ENCODE peak calls at places on chromosomes 7 and 10, in six cellular contexts. One of them, this sample, is unnamed.

GRCh38 chr7:134948736-134949135 is 37.6 kb upstream of the AGBL3 start:
- DNase-seq in caudate nucleus: no peak
- DNase-seq in WTC11: no peak
- DNase-seq in CD8-positive, alpha-beta T cell: no peak
- DNase-seq in activated CD4-positive, alpha-beta T cell treated with anti-CD3 and anti-CD28 coated beads, Interleukin-2, amount 10 ng/mL, durations not matched to agents 7 days and 5 days: no peak
- DNase-seq in NCI-H1105 treated with DMSO at 0.1 percent for 48 hours: no peak
- DNase-seq in this sample: no peak

GRCh38 chr7:64882341-64883112 is 20.5 kb upstream of the ZNF273 start:
- DNase-seq in caudate nucleus: peak
- DNase-seq in WTC11: no peak
- DNase-seq in CD8-positive, alpha-beta T cell: no peak
- DNase-seq in activated CD4-positive, alpha-beta T cell treated with anti-CD3 and anti-CD28 coated beads, Interleukin-2, amount 10 ng/mL, durations not matched to agents 7 days and 5 days: no peak
- DNase-seq in NCI-H1105 treated with DMSO at 0.1 percent for 48 hours: peak
- DNase-seq in this sample: no peak

GRCh38 chr7:1114505-1114904 is 26.6 kb downstream of the GPER1 start:
- DNase-seq in caudate nucleus: no peak
- DNase-seq in WTC11: no peak
- DNase-seq in CD8-positive, alpha-beta T cell: no peak
- DNase-seq in activated CD4-positive, alpha-beta T cell treated with anti-CD3 and anti-CD28 coated beads, Interleukin-2, amount 10 ng/mL, durations not matched to agents 7 days and 5 days: no peak
- DNase-seq in NCI-H1105 treated with DMSO at 0.1 percent for 48 hours: no peak
- DNase-seq in this sample: no peak

GRCh38 chr7:135673360-135673706 is 11.0 kb downstream of the STMP1 start:
- DNase-seq in caudate nucleus: no peak
- DNase-seq in WTC11: no peak
- DNase-seq in CD8-positive, alpha-beta T cell: no peak
- DNase-seq in activated CD4-positive, alpha-beta T cell treated with anti-CD3 and anti-CD28 coated beads, Interleukin-2, amount 10 ng/mL, durations not matched to agents 7 days and 5 days: no peak
- DNase-seq in NCI-H1105 treated with DMSO at 0.1 percent for 48 hours: no peak
- DNase-seq in this sample: no peak

GRCh38 chr10:43863270-43863669 is 214.6 kb upstream of the ZNF32 start:
- DNase-seq in caudate nucleus: no peak
- DNase-seq in WTC11: no peak
- DNase-seq in CD8-positive, alpha-beta T cell: no peak
- DNase-seq in activated CD4-positive, alpha-beta T cell treated with anti-CD3 and anti-CD28 coated beads, Interleukin-2, amount 10 ng/mL, durations not matched to agents 7 days and 5 days: no peak
- DNase-seq in NCI-H1105 treated with DMSO at 0.1 percent for 48 hours: no peak
- DNase-seq in this sample: no peak

GRCh38 chr7:100674441-100675407 is 1.2 kb downstream of the GNB2 start:
- DNase-seq in caudate nucleus: no peak
- DNase-seq in WTC11: no peak
- DNase-seq in CD8-positive, alpha-beta T cell: peak
- DNase-seq in activated CD4-positive, alpha-beta T cell treated with anti-CD3 and anti-CD28 coated beads, Interleukin-2, amount 10 ng/mL, durations not matched to agents 7 days and 5 days: no peak
- DNase-seq in NCI-H1105 treated with DMSO at 0.1 percent for 48 hours: no peak
- DNase-seq in this sample: no peak

GRCh38 chr10:114550756-114551290 is 107.3 kb downstream of the ABLIM1 start:
- DNase-seq in caudate nucleus: no peak
- DNase-seq in WTC11: no peak
- DNase-seq in CD8-positive, alpha-beta T cell: no peak
- DNase-seq in activated CD4-positive, alpha-beta T cell treated with anti-CD3 and anti-CD28 coated beads, Interleukin-2, amount 10 ng/mL, durations not matched to agents 7 days and 5 days: no peak
- DNase-seq in NCI-H1105 treated with DMSO at 0.1 percent for 48 hours: peak
- DNase-seq in this sample: no peak

GRCh38 chr10:67175354-67175753 is 249.5 kb downstream of the LRRTM3 start:
- DNase-seq in caudate nucleus: no peak
- DNase-seq in WTC11: no peak
- DNase-seq in CD8-positive, alpha-beta T cell: no peak
- DNase-seq in activated CD4-positive, alpha-beta T cell treated with anti-CD3 and anti-CD28 coated beads, Interleukin-2, amount 10 ng/mL, durations not matched to agents 7 days and 5 days: no peak
- DNase-seq in NCI-H1105 treated with DMSO at 0.1 percent for 48 hours: no peak
- DNase-seq in this sample: no peak

GRCh38 chr10:127894146-127894545 is 1.4 kb upstream of the CLRN3 start:
- DNase-seq in caudate nucleus: no peak
- DNase-seq in WTC11: no peak
- DNase-seq in CD8-positive, alpha-beta T cell: no peak
- DNase-seq in activated CD4-positive, alpha-beta T cell treated with anti-CD3 and anti-CD28 coated beads, Interleukin-2, amount 10 ng/mL, durations not matched to agents 7 days and 5 days: no peak
- DNase-seq in NCI-H1105 treated with DMSO at 0.1 percent for 48 hours: no peak
- DNase-seq in this sample: no peak

GRCh38 chr7:3309140-3309539 is 8.1 kb downstream of the SDK1 start:
- DNase-seq in caudate nucleus: no peak
- DNase-seq in WTC11: no peak
- DNase-seq in CD8-positive, alpha-beta T cell: no peak
- DNase-seq in activated CD4-positive, alpha-beta T cell treated with anti-CD3 and anti-CD28 coated beads, Interleukin-2, amount 10 ng/mL, durations not matched to agents 7 days and 5 days: no peak
- DNase-seq in NCI-H1105 treated with DMSO at 0.1 percent for 48 hours: no peak
- DNase-seq in this sample: no peak

GRCh38 chr10:132541601-132542011 is 4.0 kb downstream of the INPP5A start:
- DNase-seq in caudate nucleus: no peak
- DNase-seq in WTC11: peak
- DNase-seq in CD8-positive, alpha-beta T cell: no peak
- DNase-seq in activated CD4-positive, alpha-beta T cell treated with anti-CD3 and anti-CD28 coated beads, Interleukin-2, amount 10 ng/mL, durations not matched to agents 7 days and 5 days: no peak
- DNase-seq in NCI-H1105 treated with DMSO at 0.1 percent for 48 hours: no peak
- DNase-seq in this sample: peak